ENCODE peak calls at places on chromosomes 3 and 15, in five cellular contexts. H is neural progenitor cell, T is progenitor cell of endocrine pancreas, R is cardiac muscle cell, N is HCT116. B is an unnamed sample.

GRCh38 chr15:83784975-83785374 is 131.1 kb downstream of the ADAMTSL3 start:
- DNase-seq in T (no peak), R (no peak), N (no peak), H (no peak), B (no peak)

GRCh38 chr3:64399205-64399800 is 174.0 kb upstream of the PRICKLE2 start:
- DNase-seq in R (peak; percentile 67), N (peak; percentile 7), H (peak; percentile 67), T (no peak), B (no peak)

GRCh38 chr3:13167829-13168228 is 94.6 kb upstream of the IQSEC1 start:
- DNase-seq in T (no peak), N (no peak), R (no peak), H (no peak), B (no peak)

GRCh38 chr3:40923130-40923529 is 276.2 kb upstream of the CTNNB1 start:
- DNase-seq in R (no peak), H (no peak), N (no peak), T (no peak), B (no peak)

GRCh38 chr15:90552162-90552928 is 22.6 kb downstream of the CRTC3 start:
- DNase-seq in R (no peak), T (no peak), N (no peak), H (no peak), B (peak; percentile 57)

GRCh38 chr3:149969945-149970715 is 565 bp downstream of the PFN2 start:
- DNase-seq in N (peak; percentile 73), H (peak; percentile 90), R (peak; percentile 92), T (peak; percentile 80), B (peak; percentile 90)

GRCh38 chr3:137163241-137163916 is 205.6 kb downstream of the IL20RB start:
- DNase-seq in N (no peak), H (peak; percentile 72), T (no peak), R (peak; percentile 61), B (peak; percentile 24)

GRCh38 chr15:66151809-66152208 is 101.7 kb downstream of the MEGF11 start:
- DNase-seq in H (peak; percentile 63), N (no peak), R (no peak), T (no peak), B (no peak)

GRCh38 chr3:120077726-120078125 is 16.5 kb downstream of the GSK3B start:
- DNase-seq in T (no peak), N (no peak), R (no peak), H (no peak), B (no peak)

GRCh38 chr3:97860364-97860763 is 38.6 kb downstream of the CRYBG3 start:
- DNase-seq in R (no peak), H (no peak), T (no peak), N (no peak), B (no peak)

GRCh38 chr3:136122006-136122405 is 74.1 kb downstream of the MSL2 start:
- DNase-seq in R (no peak), T (no peak), H (no peak), N (no peak), B (no peak)

GRCh38 chr3:190338717-190339116 is 16.5 kb upstream of the CLDN1 start:
- DNase-seq in T (no peak), H (no peak), N (peak; percentile 13), R (peak; percentile 52), B (no peak)

GRCh38 chr3:37892917-37893595 is 31.4 kb downstream of the CTDSPL start:
- DNase-seq in H (no peak), T (no peak), R (peak; percentile 22), N (no peak), B (peak; percentile 28)

GRCh38 chr3:169458323-169458722 is 205.2 kb downstream of the MECOM start:
- DNase-seq in T (no peak), N (no peak), R (no peak), H (no peak), B (no peak)

GRCh38 chr3:140499114-140499757 is 178.6 kb upstream of the TRIM42 start:
- DNase-seq in R (peak; percentile 49), T (no peak), N (no peak), H (peak; percentile 47), B (no peak)

GRCh38 chr3:171890398-171890797 is 47.2 kb downstream of the TMEM212 start:
- DNase-seq in N (no peak), T (no peak), H (no peak), R (no peak), B (no peak)

GRCh38 chr3:30282052-30282708 is 324.2 kb upstream of the TGFBR2 start:
- DNase-seq in N (peak; percentile 91), H (peak; percentile 70), T (no peak), R (no peak), B (no peak)

GRCh38 chr3:195356151-195357086 is 85.5 kb upstream of the XXYLT1 start:
- DNase-seq in H (peak; percentile 18), R (peak; percentile 8), N (no peak), T (no peak), B (no peak)

GRCh38 chr3:42846682-42847522 is 28.8 kb downstream of the CYP8B1 start:
- DNase-seq in R (no peak), H (no peak), N (no peak), T (no peak), B (no peak)

GRCh38 chr3:149204390-149204991 is 17.1 kb downstream of the CP start:
- DNase-seq in R (no peak), T (no peak), N (no peak), H (no peak), B (no peak)

DNA sequence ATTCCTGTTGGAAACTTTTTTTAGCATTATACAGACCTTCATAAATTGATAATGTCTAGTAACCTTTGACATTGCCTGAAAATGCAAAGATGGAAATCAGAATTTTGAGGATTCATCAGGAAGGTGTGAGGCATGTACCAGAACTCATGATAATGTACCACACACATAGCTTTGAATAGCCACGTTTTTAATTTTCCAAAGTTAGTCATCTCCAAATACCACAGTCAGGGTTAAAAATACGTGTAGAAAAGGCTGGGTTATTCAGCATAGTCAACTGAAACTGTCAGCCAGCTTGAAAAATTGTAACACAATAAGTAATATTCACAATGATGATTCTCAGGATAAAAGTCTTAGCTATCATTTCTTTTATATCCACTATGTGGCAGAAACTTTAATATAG is 102.0 kb upstream of the THRB start:
- DNase-seq in H (no peak), T (no peak), R (no peak), N (no peak), B (no peak)
- TF ChIP-seq CTCF in H (no peak), T (no peak), R (no peak), N (no peak), B (no peak)

GRCh38 chr3:16248556-16248955 is 16.2 kb downstream of the DPH3 start:
- DNase-seq in N (no peak), R (no peak), H (no peak), T (no peak), B (no peak)

GRCh38 chr3:16252243-16252978 is 12.3 kb downstream of the DPH3 start:
- DNase-seq in T (no peak), N (no peak), H (no peak), R (no peak), B (no peak)

GRCh38 chr3:16251316-16252085 is 13.2 kb downstream of the DPH3 start:
- DNase-seq in T (no peak), R (no peak), N (no peak), H (no peak), B (no peak)

GRCh38 chr3:16247282-16248058 is 17.3 kb downstream of the DPH3 start:
- DNase-seq in H (peak; percentile 91), R (peak; percentile 91), T (peak; percentile 70), N (peak; percentile 66), B (peak; percentile 89)

DNA sequence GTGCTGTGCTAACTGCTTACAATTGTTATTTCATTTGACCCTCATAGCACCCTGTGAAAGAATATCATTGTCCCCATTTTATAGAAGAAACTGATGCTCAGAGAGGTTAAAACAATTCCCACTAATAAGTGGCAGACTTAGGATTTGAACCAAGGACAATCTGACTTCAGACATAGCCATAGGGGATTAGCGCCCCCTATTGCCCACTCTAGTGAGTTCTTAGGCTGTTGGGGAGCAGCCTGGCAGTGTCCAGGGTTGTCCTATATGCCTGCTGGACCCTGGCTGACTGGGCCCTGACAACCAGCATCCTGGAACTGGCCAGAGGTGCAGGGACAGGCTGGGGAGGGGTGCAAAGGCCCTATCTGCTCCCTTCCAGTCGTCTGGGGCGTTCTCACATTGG is 15.4 kb downstream of the DPH3 start:
- DNase-seq in N (peak; percentile 43), H (peak; percentile 75), R (peak; percentile 36), T (no peak), B (no peak)
- TF ChIP-seq CTCF in N (peak; percentile 45), H (peak; percentile 79), R (peak; percentile 51), T (peak; percentile 41), B (no peak)

GRCh38 chr15:52960283-52960682 is 170.1 kb upstream of the ONECUT1 start:
- DNase-seq in R (no peak), H (no peak), T (no peak), N (no peak), B (no peak)
- TF ChIP-seq CTCF in R (no peak), H (no peak), T (no peak), N (no peak), B (no peak)

GRCh38 chr3:164806188-164806587 is 272.1 kb downstream of the SI start:
- DNase-seq in H (no peak), R (no peak), N (no peak), T (no peak), B (no peak)
- TF ChIP-seq CTCF in H (peak; percentile 14), R (no peak), N (no peak), T (no peak), B (no peak)

GRCh38 chr15:59528965-59529402 is 82.6 kb upstream of the GCNT3 start:
- DNase-seq in T (peak; percentile 82), R (peak; percentile 91), N (peak; percentile 92), H (peak; percentile 91), B (peak; percentile 73)
- TF ChIP-seq CTCF in T (peak; percentile 81), R (peak; percentile 81), N (peak; percentile 90), H (peak; percentile 85), B (peak; percentile 63)

DNA sequence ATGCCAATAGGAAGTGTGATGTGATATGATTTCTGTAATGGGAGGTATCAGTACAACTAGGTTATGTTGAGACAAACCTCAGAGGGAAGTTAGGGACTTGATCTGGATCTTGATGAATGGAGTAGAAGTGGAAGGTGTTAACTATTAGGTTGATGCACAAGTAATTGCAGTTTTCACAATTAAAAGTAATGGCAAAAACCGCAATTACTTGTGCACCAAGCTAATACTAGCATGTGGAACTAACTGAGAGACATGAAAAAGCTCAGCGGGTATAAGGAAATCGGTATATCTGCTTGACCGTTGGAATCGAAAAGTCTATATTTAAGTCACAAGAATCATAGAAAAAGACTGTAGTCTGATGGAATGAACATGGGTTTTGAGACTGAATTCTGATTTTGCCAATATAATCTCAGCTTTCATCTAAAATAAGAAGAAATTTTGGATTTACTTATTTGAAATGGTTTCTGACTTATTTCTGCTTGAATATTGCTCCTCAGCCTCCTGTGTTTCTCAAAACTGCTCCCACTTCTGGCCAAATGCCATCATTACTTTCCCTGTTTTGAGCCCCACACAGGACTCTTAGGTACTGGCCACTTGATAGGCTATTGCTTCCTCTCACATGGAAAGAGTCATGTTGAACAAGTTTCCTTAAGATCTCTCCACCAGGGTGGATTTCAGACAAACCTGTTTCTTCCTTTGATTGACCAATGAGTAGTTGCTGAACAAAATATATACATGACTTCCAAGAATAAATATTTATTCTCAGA is 271.5 kb upstream of the COL8A1 start:
- DNase-seq in R (no peak), N (peak; percentile 6), T (no peak), H (peak; percentile 29), B (no peak)
- TF ChIP-seq CTCF in R (no peak), N (no peak), T (peak; percentile 41), H (peak; percentile 53), B (no peak)

GRCh38 chr15:42994546-42994945 is 74.0 kb upstream of the TTBK2 start:
- DNase-seq in T (no peak), N (no peak), R (no peak), H (no peak), B (no peak)
- TF ChIP-seq CTCF in T (no peak), N (no peak), R (no peak), H (no peak), B (no peak)

B was measured in ovary.